ENCODE peak calls at places on chromosome 21, in eight cellular contexts. Y is WTC11; A is head of caudate nucleus; U is CD4-positive, alpha-beta memory T cell; V is NCI-H1417; R is neural crest cell; L is GM04503; N is putamen. C is an unnamed sample.

GRCh38 chr21:40765771-40766170 is 81.2 kb downstream of the DSCAM start:
- DNase-seq in Y (no peak), A (no peak), U (no peak), V (peak; percentile 28), R (no peak), L (no peak), N (no peak), C (no peak)

GRCh38 chr21:45276620-45277019 is 11.1 kb downstream of the POFUT2 start:
- DNase-seq in Y (peak; percentile 8), A (peak; percentile 13), U (no peak), V (no peak), R (no peak), L (no peak), N (no peak), C (no peak)

GRCh38 chr21:33648555-33648954 is 6.3 kb downstream of the ITSN1 start:
- DNase-seq in Y (no peak), A (no peak), U (no peak), V (no peak), R (no peak), L (no peak), N (no peak), C (no peak)

GRCh38 chr21:34351786-34352241 is 12.0 kb upstream of the KCNE2 start:
- DNase-seq in Y (no peak), A (peak; percentile 51), U (no peak), V (peak; percentile 72), R (peak; percentile 37), L (no peak), N (no peak), C (peak; percentile 86)

GRCh38 chr21:41025057-41025390 is 142.9 kb upstream of the BACE2 start:
- DNase-seq in Y (no peak), A (no peak), U (no peak), V (no peak), R (no peak), L (no peak), N (no peak), C (no peak)

GRCh38 chr21:45747802-45748445 is 104.4 kb downstream of the PCBP3 start:
- DNase-seq in Y (no peak), A (peak; percentile 34), U (no peak), V (peak; percentile 29), R (no peak), L (peak; percentile 39), N (peak; percentile 42), C (no peak)

GRCh38 chr21:26850116-26850643 is 5.0 kb upstream of the ADAMTS1 start:
- DNase-seq in Y (no peak), A (no peak), U (no peak), V (peak; percentile 26), R (no peak), L (no peak), N (peak; percentile 74), C (peak; percentile 78)

GRCh38 chr21:33396966-33397365 is 6.2 kb upstream of the IFNGR2 start:
- DNase-seq in Y (no peak), A (no peak), U (no peak), V (no peak), R (no peak), L (peak; percentile 54), N (no peak), C (no peak)

GRCh38 chr21:29939859-29940245 is at the start of gene GRIK1:
- DNase-seq in Y (peak; percentile 27), A (no peak), U (no peak), V (peak; percentile 85), R (peak; percentile 29), L (no peak), N (no peak), C (no peak)

GRCh38 chr21:25296239-25296638 is 311.0 kb downstream of the MRPL39 start:
- DNase-seq in Y (no peak), A (no peak), U (no peak), V (no peak), R (no peak), L (no peak), N (no peak), C (no peak)

GRCh38 chr21:31397939-31398338 is 53.9 kb upstream of the TIAM1 start:
- DNase-seq in Y (no peak), A (peak; percentile 37), U (peak; percentile 49), V (no peak), R (peak; percentile 36), L (no peak), N (no peak), C (no peak)

GRCh38 chr21:45571641-45572040 is 29.4 kb upstream of the SLC19A1 start:
- DNase-seq in Y (no peak), A (no peak), U (no peak), V (no peak), R (no peak), L (no peak), N (no peak), C (no peak)

C was measured in Karpas-422.